ENCODE peak calls at places on chromosome 7, in nine cellular contexts. P is transverse colon, R is left ventricle myocardium inferior, Y is endothelial cell, G is cardiac fibroblast, I is coronary artery, O is mammary epithelial cell, U is RWPE1, L is PC-3. C is an unnamed sample.

GRCh38 chr7:122622682-122623081 is 76.2 kb downstream of the RNF133 start:
- DNase-seq in Y (no peak), O (no peak), P (no peak), L (no peak), U (no peak), G (no peak), R (no peak), I (no peak), C (no peak)

GRCh38 chr7:92057375-92057774 is 76.9 kb downstream of the CYP51A1 start:
- DNase-seq in P (peak; percentile 75), Y (no peak), O (peak; percentile 40), G (no peak), R (no peak), I (no peak), L (peak; percentile 80), U (peak; percentile 54), C (no peak)

GRCh38 chr7:10239643-10240345 is 733.9 kb upstream of the PHF14 start:
- DNase-seq in R (no peak), O (no peak), Y (no peak), U (no peak), I (no peak), G (no peak), L (no peak), P (no peak), C (no peak)

GRCh38 chr7:67918158-67918557 is 921.5 kb downstream of the TYW1 start:
- DNase-seq in L (no peak), R (no peak), Y (no peak), O (no peak), I (no peak), P (no peak), G (no peak), U (no peak), C (no peak)

GRCh38 chr7:584122-584465 is 64.4 kb upstream of the PDGFA start:
- DNase-seq in O (no peak), R (no peak), Y (no peak), L (no peak), G (no peak), P (peak; percentile 44), U (no peak), I (no peak), C (no peak)

GRCh38 chr7:2779086-2779485 is 65.0 kb downstream of the GNA12 start:
- DNase-seq in G (no peak), O (no peak), L (peak; percentile 11), I (no peak), U (no peak), Y (no peak), R (no peak), P (no peak), C (no peak)

GRCh38 chr7:2954433-2954853 is 89.2 kb downstream of the CARD11 start:
- DNase-seq in I (peak; percentile 49), L (no peak), Y (no peak), P (peak; percentile 28), U (no peak), R (no peak), G (no peak), O (no peak), C (no peak)

GRCh38 chr7:3194501-3195141 is 106.4 kb upstream of the SDK1 start:
- DNase-seq in L (peak; percentile 60), Y (no peak), I (no peak), R (no peak), U (peak; percentile 33), P (no peak), G (peak; percentile 91), O (peak; percentile 57), C (peak; percentile 53)

GRCh38 chr7:37267251-37267650 is 181.4 kb downstream of the ELMO1 start:
- DNase-seq in I (no peak), P (no peak), L (no peak), O (no peak), Y (no peak), U (no peak), G (no peak), R (no peak), C (no peak)

GRCh38 chr7:20346577-20346976 is 15.9 kb downstream of the ITGB8 start:
- DNase-seq in I (no peak), G (no peak), Y (no peak), L (no peak), R (no peak), U (no peak), O (no peak), P (no peak), C (no peak)

GRCh38 chr7:22665816-22666375 is 61.1 kb upstream of the IL6 start:
- DNase-seq in R (no peak), U (no peak), L (peak; percentile 49), Y (no peak), G (no peak), I (no peak), P (no peak), O (peak; percentile 44), C (no peak)

GRCh38 chr7:3461923-3462322 is 160.9 kb downstream of the SDK1 start:
- DNase-seq in O (no peak), L (no peak), U (no peak), G (no peak), R (no peak), P (no peak), I (no peak), Y (no peak), C (no peak)

DNA sequence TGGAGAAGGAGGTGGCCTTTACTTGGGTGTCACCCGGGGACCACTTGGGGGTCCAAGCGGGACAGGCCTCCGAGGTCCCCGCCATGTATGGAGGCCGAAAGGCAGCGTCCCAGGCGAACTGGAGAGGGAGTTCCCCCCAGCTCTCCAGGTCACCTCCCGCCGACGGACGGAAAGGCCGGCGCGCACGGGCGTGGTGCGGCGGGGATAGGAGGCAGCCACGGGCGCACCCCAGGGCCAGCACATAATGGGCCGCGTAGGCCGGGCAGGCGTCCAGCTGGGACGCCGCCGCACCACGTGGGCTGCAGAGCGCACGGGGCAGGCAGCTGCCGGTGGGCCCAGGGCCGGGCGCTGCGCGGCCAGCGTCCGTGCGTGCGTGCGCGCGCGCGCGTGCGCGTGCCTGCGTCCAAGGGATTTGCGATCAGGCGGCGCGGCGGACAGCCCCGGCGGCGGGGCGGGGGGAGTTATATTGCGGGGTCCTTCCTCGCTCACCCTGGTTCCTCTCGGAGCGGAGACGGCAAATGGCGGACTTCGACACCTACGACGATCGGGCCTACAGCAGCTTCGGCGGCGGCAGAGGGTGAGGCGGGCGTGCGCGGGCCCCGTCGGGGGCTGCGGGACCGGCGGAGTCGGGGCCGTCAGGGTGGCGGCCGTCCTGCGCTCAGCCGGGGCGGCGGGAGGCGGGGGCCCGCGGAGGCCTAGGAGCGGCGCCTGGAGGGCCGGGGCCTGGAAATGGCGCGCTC is at the start of gene EIF4H:
- DNase-seq in R (peak; percentile 98), P (peak; percentile 98), I (peak; percentile 97), U (peak; percentile 94), O (peak; percentile 94), L (peak; percentile 95), G (peak; percentile 98), Y (peak; percentile 98), C (peak; percentile 99)
- TF ChIP-seq CTCF in R (no peak), P (no peak), I (no peak), U (no peak), O (no peak), L (no peak), G (no peak), Y (no peak), C (no peak)

DNA sequence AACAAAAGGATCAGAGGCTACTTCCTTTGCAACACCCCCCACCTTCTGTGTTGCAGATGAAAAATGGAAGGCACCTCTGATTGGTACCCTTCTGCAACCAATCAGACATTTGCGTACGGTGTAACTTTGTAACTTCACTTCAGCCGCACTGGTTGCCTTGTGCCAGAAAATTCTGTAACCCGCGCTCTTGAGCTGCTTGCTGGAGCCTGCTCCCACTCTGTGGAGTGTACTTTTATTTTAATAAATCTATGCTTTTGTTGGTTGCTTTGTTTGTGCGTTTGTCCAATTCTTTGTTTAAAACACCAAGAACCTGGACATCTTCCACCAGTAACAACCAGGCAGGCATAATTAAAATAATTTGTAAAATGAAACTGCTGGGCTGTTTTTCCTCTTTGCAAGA is 31.5 kb upstream of the TAX1BP1 start:
- DNase-seq in I (no peak), O (no peak), L (no peak), P (no peak), G (no peak), U (no peak), Y (no peak), R (no peak), C (no peak)
- TF ChIP-seq CTCF in I (no peak), O (no peak), L (no peak), P (no peak), G (no peak), U (no peak), Y (no peak), R (no peak), C (no peak)

DNA sequence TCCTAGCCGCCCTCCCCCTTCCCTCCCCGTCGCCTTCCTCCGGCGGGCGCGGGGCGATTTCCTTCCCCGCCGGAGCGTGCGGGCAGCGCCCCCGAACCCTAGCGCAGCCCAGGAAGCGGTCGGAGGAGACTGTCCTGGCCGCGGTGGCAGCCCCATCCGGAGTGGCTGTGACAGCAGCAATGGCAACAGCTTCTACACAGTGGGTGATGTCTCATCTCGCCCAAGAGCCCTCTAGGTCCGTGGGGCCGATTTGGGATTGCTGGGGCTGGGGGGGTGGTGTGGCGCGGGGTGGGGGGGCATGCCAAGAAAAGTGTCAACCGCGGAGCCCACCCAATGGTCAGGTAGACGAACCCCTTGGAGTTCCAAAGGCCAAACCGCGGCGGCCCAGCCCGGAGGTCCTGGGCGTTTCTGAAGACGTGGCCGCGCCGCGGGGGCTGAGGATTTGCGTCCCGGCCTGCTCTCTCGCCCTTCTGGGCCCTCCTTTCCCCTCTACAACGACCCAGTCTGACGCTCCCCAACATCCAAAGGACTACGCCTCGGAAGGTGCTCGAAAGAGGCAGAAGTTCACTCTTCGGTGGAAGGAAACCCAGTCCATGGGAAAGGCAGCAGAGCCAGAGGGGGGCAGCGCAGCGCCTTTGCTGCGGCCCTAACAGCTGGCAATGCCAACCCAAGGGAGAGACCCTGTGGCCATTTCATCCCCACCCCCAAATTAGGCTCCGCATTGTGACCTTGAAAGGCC is 603 bp upstream of the TWIST1 start:
- DNase-seq in P (no peak), Y (peak; percentile 21), I (no peak), O (no peak), G (peak; percentile 39), U (no peak), L (peak; percentile 31), R (no peak), C (no peak)
- TF ChIP-seq CTCF in P (no peak), Y (no peak), I (no peak), O (no peak), G (peak; percentile 31), U (no peak), L (peak; percentile 49), R (no peak), C (no peak)

GRCh38 chr7:97022451-97023306 is 2.0 kb downstream of the DLX5 start:
- DNase-seq in O (no peak), L (no peak), G (no peak), I (no peak), U (no peak), R (no peak), Y (no peak), P (no peak), C (no peak)

GRCh38 chr7:97018775-97019535 is 5.7 kb downstream of the DLX5 start:
- DNase-seq in G (no peak), L (no peak), I (no peak), P (no peak), Y (no peak), O (no peak), U (no peak), R (no peak), C (no peak)

GRCh38 chr7:97021443-97022261 is 3.0 kb downstream of the DLX5 start:
- DNase-seq in I (no peak), G (no peak), P (no peak), Y (no peak), O (no peak), U (no peak), L (no peak), R (no peak), C (no peak)

GRCh38 chr7:97019710-97020109 is 4.9 kb downstream of the DLX5 start:
- DNase-seq in I (no peak), U (no peak), R (no peak), L (no peak), G (no peak), P (no peak), Y (no peak), O (no peak), C (no peak)

GRCh38 chr7:97020601-97021442 is 3.8 kb downstream of the DLX5 start:
- DNase-seq in R (no peak), G (no peak), I (no peak), O (no peak), U (no peak), P (no peak), Y (no peak), L (no peak), C (no peak)
- TF ChIP-seq CTCF in R (no peak), G (no peak), I (no peak), O (no peak), U (no peak), P (no peak), Y (no peak), L (no peak), C (no peak)